ENCODE peak calls at places on chromosomes 7 and 10, in six cellular contexts. One of them, this sample, is unnamed.

GRCh38 chr7:140638311-140638791 is 2.3 kb downstream of the DENND2A start:
- DNase-seq in lower leg skin: peak
- DNase-seq in uterus: peak
- DNase-seq in progenitor cell of endocrine pancreas: no peak
- DNase-seq in A549: no peak
- DNase-seq in fibroblast of lung: peak
- DNase-seq in this sample: no peak

GRCh38 chr7:33845991-33846509 is 59.3 kb upstream of the BMPER start:
- DNase-seq in lower leg skin: no peak
- DNase-seq in uterus: peak
- DNase-seq in progenitor cell of endocrine pancreas: no peak
- DNase-seq in A549: no peak
- DNase-seq in fibroblast of lung: peak
- DNase-seq in this sample: no peak

GRCh38 chr10:25828475-25828874 is 105.6 kb upstream of the MYO3A start:
- DNase-seq in lower leg skin: no peak
- DNase-seq in uterus: no peak
- DNase-seq in progenitor cell of endocrine pancreas: no peak
- DNase-seq in A549: no peak
- DNase-seq in fibroblast of lung: no peak
- DNase-seq in this sample: no peak

GRCh38 chr10:34918896-34919295 is 103.8 kb upstream of the PARD3 start:
- DNase-seq in lower leg skin: peak
- DNase-seq in uterus: no peak
- DNase-seq in progenitor cell of endocrine pancreas: no peak
- DNase-seq in A549: no peak
- DNase-seq in fibroblast of lung: peak
- DNase-seq in this sample: no peak

GRCh38 chr10:132350946-132351345 is 19.0 kb downstream of the LRRC27 start:
- DNase-seq in lower leg skin: no peak
- DNase-seq in uterus: no peak
- DNase-seq in progenitor cell of endocrine pancreas: no peak
- DNase-seq in A549: no peak
- DNase-seq in fibroblast of lung: no peak
- DNase-seq in this sample: no peak

GRCh38 chr10:90032519-90032918 is 331.1 kb downstream of the KIF20B start:
- DNase-seq in lower leg skin: no peak
- DNase-seq in uterus: no peak
- DNase-seq in progenitor cell of endocrine pancreas: no peak
- DNase-seq in A549: no peak
- DNase-seq in fibroblast of lung: peak
- DNase-seq in this sample: no peak

GRCh38 chr10:43121444-43121843 is 16.8 kb upstream of the CSGALNACT2 start:
- DNase-seq in lower leg skin: peak
- DNase-seq in uterus: no peak
- DNase-seq in progenitor cell of endocrine pancreas: no peak
- DNase-seq in A549: no peak
- DNase-seq in fibroblast of lung: no peak
- DNase-seq in this sample: no peak

GRCh38 chr7:157609932-157610640 is 273.3 kb downstream of the DNAJB6 start:
- DNase-seq in lower leg skin: no peak
- DNase-seq in uterus: no peak
- DNase-seq in progenitor cell of endocrine pancreas: no peak
- DNase-seq in A549: no peak
- DNase-seq in fibroblast of lung: no peak
- DNase-seq in this sample: no peak

GRCh38 chr7:907158-907980 is 31.0 kb downstream of the GET4 start:
- DNase-seq in lower leg skin: no peak
- DNase-seq in uterus: no peak
- DNase-seq in progenitor cell of endocrine pancreas: no peak
- DNase-seq in A549: no peak
- DNase-seq in fibroblast of lung: no peak
- DNase-seq in this sample: no peak

GRCh38 chr7:17357952-17358351 is 59.5 kb downstream of the AHR start:
- DNase-seq in lower leg skin: no peak
- DNase-seq in uterus: no peak
- DNase-seq in progenitor cell of endocrine pancreas: no peak
- DNase-seq in A549: no peak
- DNase-seq in fibroblast of lung: peak
- DNase-seq in this sample: no peak

GRCh38 chr7:13279854-13280435 is 592.5 kb downstream of the ARL4A start:
- DNase-seq in lower leg skin: no peak
- DNase-seq in uterus: no peak
- DNase-seq in progenitor cell of endocrine pancreas: no peak
- DNase-seq in A549: no peak
- DNase-seq in fibroblast of lung: peak
- DNase-seq in this sample: no peak

GRCh38 chr7:28957064-28957821 is 887 bp downstream of the TRIL start:
- DNase-seq in lower leg skin: no peak
- DNase-seq in uterus: peak
- DNase-seq in progenitor cell of endocrine pancreas: peak
- DNase-seq in A549: no peak
- DNase-seq in fibroblast of lung: peak
- DNase-seq in this sample: no peak

GRCh38 chr10:109324721-109325120 is 598.6 kb downstream of the XPNPEP1 start:
- DNase-seq in lower leg skin: no peak
- DNase-seq in uterus: no peak
- DNase-seq in progenitor cell of endocrine pancreas: no peak
- DNase-seq in A549: no peak
- DNase-seq in fibroblast of lung: no peak
- DNase-seq in this sample: no peak

GRCh38 chr7:97771576-97771975 is 39.7 kb downstream of the TAC1 start:
- DNase-seq in lower leg skin: no peak
- DNase-seq in uterus: no peak
- DNase-seq in progenitor cell of endocrine pancreas: no peak
- DNase-seq in A549: no peak
- DNase-seq in fibroblast of lung: no peak
- DNase-seq in this sample: no peak

GRCh38 chr7:22393825-22394458 is 37.0 kb upstream of the RAPGEF5 start:
- DNase-seq in lower leg skin: no peak
- DNase-seq in uterus: no peak
- DNase-seq in progenitor cell of endocrine pancreas: no peak
- DNase-seq in A549: no peak
- DNase-seq in fibroblast of lung: peak
- DNase-seq in this sample: no peak

GRCh38 chr10:33193867-33194521 is 140.5 kb downstream of the NRP1 start:
- DNase-seq in lower leg skin: no peak
- DNase-seq in uterus: no peak
- DNase-seq in progenitor cell of endocrine pancreas: no peak
- DNase-seq in A549: peak
- DNase-seq in fibroblast of lung: peak
- DNase-seq in this sample: peak

GRCh38 chr10:48533951-48534720 is 70.7 kb downstream of the ARHGAP22 start:
- DNase-seq in lower leg skin: peak
- DNase-seq in uterus: no peak
- DNase-seq in progenitor cell of endocrine pancreas: no peak
- DNase-seq in A549: no peak
- DNase-seq in fibroblast of lung: peak
- DNase-seq in this sample: no peak

GRCh38 chr7:64433590-64433989 is 119.8 kb downstream of the ZNF736 start:
- DNase-seq in lower leg skin: no peak
- DNase-seq in uterus: no peak
- DNase-seq in progenitor cell of endocrine pancreas: no peak
- DNase-seq in A549: no peak
- DNase-seq in fibroblast of lung: no peak
- DNase-seq in this sample: no peak

GRCh38 chr10:118835682-118836326 is 81.0 kb upstream of the CACUL1 start:
- DNase-seq in lower leg skin: no peak
- DNase-seq in uterus: peak
- DNase-seq in progenitor cell of endocrine pancreas: no peak
- DNase-seq in A549: peak
- DNase-seq in fibroblast of lung: peak
- DNase-seq in this sample: peak

GRCh38 chr10:73076361-73077183 is 20.1 kb downstream of the P4HA1 start:
- DNase-seq in lower leg skin: no peak
- DNase-seq in uterus: peak
- DNase-seq in progenitor cell of endocrine pancreas: no peak
- DNase-seq in A549: no peak
- DNase-seq in fibroblast of lung: peak
- DNase-seq in this sample: no peak

GRCh38 chr10:21927601-21928000 is 75.9 kb downstream of the DNAJC1 start:
- DNase-seq in lower leg skin: no peak
- DNase-seq in uterus: no peak
- DNase-seq in progenitor cell of endocrine pancreas: no peak
- DNase-seq in A549: no peak
- DNase-seq in fibroblast of lung: peak
- DNase-seq in this sample: no peak

GRCh38 chr10:86139066-86139657 is 227.4 kb downstream of the GRID1 start:
- DNase-seq in lower leg skin: no peak
- DNase-seq in uterus: no peak
- DNase-seq in progenitor cell of endocrine pancreas: no peak
- DNase-seq in A549: peak
- DNase-seq in fibroblast of lung: no peak
- DNase-seq in this sample: peak

GRCh38 chr7:37432240-37432917 is 16.3 kb downstream of the ELMO1 start:
- DNase-seq in lower leg skin: no peak
- DNase-seq in uterus: no peak
- DNase-seq in progenitor cell of endocrine pancreas: no peak
- DNase-seq in A549: no peak
- DNase-seq in fibroblast of lung: no peak
- DNase-seq in this sample: no peak

GRCh38 chr7:28165221-28165807 is 15.3 kb downstream of the JAZF1 start:
- DNase-seq in lower leg skin: no peak
- DNase-seq in uterus: no peak
- DNase-seq in progenitor cell of endocrine pancreas: no peak
- DNase-seq in A549: no peak
- DNase-seq in fibroblast of lung: peak
- DNase-seq in this sample: no peak

GRCh38 chr10:43427166-43427825 is 9.6 kb upstream of the ZNF487 start:
- DNase-seq in lower leg skin: no peak
- DNase-seq in uterus: no peak
- DNase-seq in progenitor cell of endocrine pancreas: no peak
- DNase-seq in A549: no peak
- DNase-seq in fibroblast of lung: no peak
- DNase-seq in this sample: no peak

GRCh38 chr7:55052081-55052480 is 33.3 kb downstream of the EGFR start:
- DNase-seq in lower leg skin: no peak
- DNase-seq in uterus: no peak
- DNase-seq in progenitor cell of endocrine pancreas: no peak
- DNase-seq in A549: no peak
- DNase-seq in fibroblast of lung: peak
- DNase-seq in this sample: no peak

GRCh38 chr10:25698638-25699037 is 235.4 kb upstream of the MYO3A start:
- DNase-seq in lower leg skin: no peak
- DNase-seq in uterus: no peak
- DNase-seq in progenitor cell of endocrine pancreas: no peak
- DNase-seq in A549: no peak
- DNase-seq in fibroblast of lung: no peak
- DNase-seq in this sample: no peak

GRCh38 chr7:156515911-156516790 is 124.4 kb upstream of the RNF32 start:
- DNase-seq in lower leg skin: no peak
- DNase-seq in uterus: no peak
- DNase-seq in progenitor cell of endocrine pancreas: no peak
- DNase-seq in A549: no peak
- DNase-seq in fibroblast of lung: no peak
- DNase-seq in this sample: no peak

GRCh38 chr10:30709229-30709628 is 79.7 kb upstream of the LYZL2 start:
- DNase-seq in lower leg skin: peak
- DNase-seq in uterus: no peak
- DNase-seq in progenitor cell of endocrine pancreas: no peak
- DNase-seq in A549: no peak
- DNase-seq in fibroblast of lung: no peak
- DNase-seq in this sample: no peak
- TF ChIP-seq CTCF in lower leg skin: no peak
- TF ChIP-seq CTCF in uterus: no peak
- TF ChIP-seq CTCF in progenitor cell of endocrine pancreas: peak
- TF ChIP-seq CTCF in A549: no peak
- TF ChIP-seq CTCF in fibroblast of lung: no peak
- TF ChIP-seq CTCF in this sample: no peak

DNA sequence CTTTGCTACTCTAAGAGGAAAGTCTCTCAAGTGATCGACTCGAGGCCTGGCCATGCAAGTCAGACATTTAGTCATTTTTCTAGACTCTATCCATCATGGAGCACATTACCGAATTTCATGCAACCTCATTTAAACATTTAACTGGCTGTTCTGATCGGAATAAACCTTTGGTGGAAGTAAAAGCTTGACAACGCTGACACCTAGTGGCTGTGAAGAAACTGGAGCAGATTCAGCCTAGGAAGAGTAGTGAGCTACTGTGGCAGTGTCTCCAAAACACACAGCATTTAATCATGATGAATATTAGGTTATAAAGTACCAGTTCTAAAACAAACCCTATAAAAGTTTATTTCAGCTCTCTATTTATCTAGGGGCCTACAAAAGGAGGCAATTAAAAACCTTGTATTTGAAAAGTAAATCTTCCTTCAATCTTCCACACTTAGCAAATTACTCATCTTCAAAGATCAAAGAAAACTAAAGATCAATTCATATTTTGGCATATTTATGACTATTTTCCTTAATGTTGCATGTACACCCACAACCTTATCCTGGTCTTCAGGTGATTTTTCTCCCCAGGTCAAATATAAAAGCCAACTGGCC is 175.0 kb downstream of the CTNNA3 start:
- DNase-seq in lower leg skin: no peak
- DNase-seq in uterus: no peak
- DNase-seq in progenitor cell of endocrine pancreas: no peak
- DNase-seq in A549: peak
- DNase-seq in fibroblast of lung: peak
- DNase-seq in this sample: peak
- TF ChIP-seq CTCF in lower leg skin: no peak
- TF ChIP-seq CTCF in uterus: peak
- TF ChIP-seq CTCF in progenitor cell of endocrine pancreas: peak
- TF ChIP-seq CTCF in A549: peak
- TF ChIP-seq CTCF in fibroblast of lung: peak
- TF ChIP-seq CTCF in this sample: peak

DNA sequence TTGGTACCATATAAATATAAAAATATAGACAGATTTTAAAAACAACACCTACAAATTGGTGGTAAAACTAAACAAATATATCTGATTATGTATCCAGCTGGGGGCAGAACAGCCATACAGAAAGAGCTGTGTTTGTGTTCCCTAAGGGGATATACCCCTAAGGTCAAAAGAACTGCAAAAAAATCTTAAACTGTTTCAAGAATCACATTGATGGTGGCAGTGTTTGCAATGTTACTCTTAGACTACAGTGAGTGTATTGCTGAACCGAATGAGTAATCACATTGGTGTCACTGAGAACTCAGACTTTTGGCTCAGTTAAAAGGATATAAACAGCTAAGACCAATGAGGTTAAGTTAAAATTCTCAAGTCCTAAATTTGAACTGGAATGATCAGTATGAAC is 27.1 kb upstream of the PTPRN2 start:
- DNase-seq in lower leg skin: no peak
- DNase-seq in uterus: no peak
- DNase-seq in progenitor cell of endocrine pancreas: no peak
- DNase-seq in A549: no peak
- DNase-seq in fibroblast of lung: peak
- DNase-seq in this sample: no peak
- TF ChIP-seq CTCF in lower leg skin: no peak
- TF ChIP-seq CTCF in uterus: no peak
- TF ChIP-seq CTCF in progenitor cell of endocrine pancreas: no peak
- TF ChIP-seq CTCF in A549: no peak
- TF ChIP-seq CTCF in fibroblast of lung: no peak
- TF ChIP-seq CTCF in this sample: no peak

DNA sequence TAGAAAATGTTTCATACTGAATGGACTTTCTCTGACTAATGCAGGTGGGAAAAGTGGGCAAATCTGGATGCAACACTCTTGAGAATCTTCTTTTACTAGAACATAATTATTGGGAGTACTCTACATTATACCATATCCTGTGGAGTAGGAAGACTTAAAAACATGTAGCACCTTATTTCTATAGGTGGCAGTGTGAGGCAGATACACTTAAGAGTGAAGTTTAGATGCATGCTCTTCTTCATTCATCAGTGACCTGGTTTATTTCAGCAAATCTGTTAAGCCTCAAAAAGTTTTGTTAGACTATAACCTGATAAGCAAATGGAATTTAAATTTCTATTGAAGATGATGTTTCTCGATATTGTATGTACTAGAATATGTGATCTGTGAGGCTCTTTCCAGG is 1087.1 kb upstream of the LRRN3 start:
- DNase-seq in lower leg skin: no peak
- DNase-seq in uterus: no peak
- DNase-seq in progenitor cell of endocrine pancreas: no peak
- DNase-seq in A549: no peak
- DNase-seq in fibroblast of lung: no peak
- DNase-seq in this sample: no peak
- TF ChIP-seq CTCF in lower leg skin: no peak
- TF ChIP-seq CTCF in uterus: no peak
- TF ChIP-seq CTCF in progenitor cell of endocrine pancreas: no peak
- TF ChIP-seq CTCF in A549: peak
- TF ChIP-seq CTCF in fibroblast of lung: no peak
- TF ChIP-seq CTCF in this sample: no peak

This sample was measured in Calu3.